ENCODE peak calls at places on chromosomes 7 and 10, in ten cellular contexts. K is ACHN; I is cardiac muscle cell; N is AG09319; J is activated gamma-delta T cell treated with Interleukin-2 at 50 U/mL for 16 hours; X is body of pancreas; Z is NCI-H69; T is activated naive CD8-positive, alpha-beta T cell treated with anti-CD3 and anti-CD28 coated beads, Interleukin-2, amount 50 U/mL, for 16 hours; D is neural crest cell; E is uterus. Q is an unnamed sample.

GRCh38 chr10:104325436-104326430 is 12.5 kb downstream of the ITPRIP start:
- DNase-seq in K (no peak), I (no peak), N (no peak), J (no peak), X (no peak), Z (no peak), T (no peak), D (no peak), E (no peak), Q (peak; percentile 61)

GRCh38 chr10:77431209-77431611 is 206.4 kb downstream of the KCNMA1 start:
- DNase-seq in K (peak; percentile 13), I (no peak), N (no peak), J (no peak), X (no peak), Z (peak; percentile 32), T (no peak), D (no peak), E (no peak), Q (no peak)

GRCh38 chr7:141220263-141220662 is 146.4 kb downstream of the TMEM178B start:
- DNase-seq in K (peak; percentile 64), I (no peak), N (no peak), J (no peak), X (no peak), Z (peak; percentile 85), T (no peak), D (no peak), E (no peak), Q (no peak)

GRCh38 chr10:119360181-119360921 is 153.0 kb downstream of the GRK5 start:
- DNase-seq in K (peak; percentile 12), I (no peak), N (no peak), J (no peak), X (no peak), Z (no peak), T (no peak), D (no peak), E (no peak), Q (peak; percentile 27)

GRCh38 chr10:78211476-78212110 is 177.9 kb downstream of the RPS24 start:
- DNase-seq in K (peak; percentile 48), I (peak; percentile 65), N (no peak), J (no peak), X (no peak), Z (peak; percentile 6), T (no peak), D (peak; percentile 32), E (no peak), Q (no peak)

GRCh38 chr10:26367771-26368170 is 70.4 kb upstream of the APBB1IP start:
- DNase-seq in K (peak; percentile 73), I (peak; percentile 32), N (peak; percentile 0), J (peak; percentile 22), X (peak; percentile 12), Z (no peak), T (no peak), D (peak; percentile 61), E (no peak), Q (peak; percentile 20)

GRCh38 chr7:130210181-130210935 is 2.7 kb downstream of the SSMEM1 start:
- DNase-seq in K (no peak), I (no peak), N (no peak), J (no peak), X (no peak), Z (peak; percentile 62), T (no peak), D (no peak), E (no peak), Q (no peak)

GRCh38 chr7:116307253-116307652 is 96.9 kb downstream of the TES start:
- DNase-seq in K (no peak), I (no peak), N (no peak), J (no peak), X (no peak), Z (no peak), T (no peak), D (no peak), E (no peak), Q (no peak)

GRCh38 chr10:128881086-128881485 is 586.0 kb upstream of the MGMT start:
- DNase-seq in K (no peak), I (no peak), N (no peak), J (no peak), X (no peak), Z (no peak), T (no peak), D (no peak), E (no peak), Q (no peak)

GRCh38 chr7:157177997-157178396 is 39.3 kb downstream of the UBE3C start:
- DNase-seq in K (no peak), I (no peak), N (no peak), J (no peak), X (no peak), Z (no peak), T (no peak), D (no peak), E (no peak), Q (no peak)

GRCh38 chr10:97116534-97117162 is 69.1 kb downstream of the SLIT1 start:
- DNase-seq in K (no peak), I (no peak), N (no peak), J (no peak), X (no peak), Z (peak; percentile 89), T (no peak), D (no peak), E (no peak), Q (no peak)